ENCODE peak calls at places on chromosomes 5 and 9, in four cellular contexts. L is frontal cortex, Y is stromal cell of bone marrow, A is Calu3. M is an unnamed sample.

GRCh38 chr9:106619211-106619610 is 243.8 kb upstream of the ZNF462 start:
- DNase-seq in L (no peak), Y (peak; percentile 33), A (no peak), M (no peak)

GRCh38 chr9:108439967-108440366 is 415.8 kb downstream of the ACTL7B start:
- DNase-seq in L (no peak), Y (peak; percentile 72), A (no peak), M (no peak)

GRCh38 chr5:39225405-39226099 is 6.2 kb upstream of the FYB1 start:
- DNase-seq in L (no peak), Y (no peak), A (no peak), M (no peak)

GRCh38 chr5:137146402-137146889 is 352.7 kb downstream of the SPOCK1 start:
- DNase-seq in L (peak; percentile 53), Y (peak; percentile 99), A (peak; percentile 69), M (no peak)

GRCh38 chr5:40334242-40334635 is 345.5 kb upstream of the PTGER4 start:
- DNase-seq in L (no peak), Y (no peak), A (no peak), M (no peak)

GRCh38 chr5:132027027-132027426 is 15.6 kb upstream of the ACSL6 start:
- DNase-seq in L (no peak), Y (no peak), A (no peak), M (no peak)

GRCh38 chr5:57931807-57932206 is 449.2 kb upstream of the ACTBL2 start:
- DNase-seq in L (no peak), Y (no peak), A (no peak), M (no peak)

GRCh38 chr9:93324191-93324834 is 127.2 kb upstream of the FAM120A start:
- DNase-seq in L (no peak), Y (no peak), A (no peak), M (no peak)

GRCh38 chr5:26009742-26010141 is 1028.6 kb downstream of the CDH9 start:
- DNase-seq in L (no peak), Y (no peak), A (no peak), M (no peak)

GRCh38 chr5:6772886-6773285 is 59.7 kb downstream of the TENT4A start:
- DNase-seq in L (peak; percentile 42), Y (no peak), A (no peak), M (no peak)

GRCh38 chr5:133977161-133977787 is 8.8 kb upstream of the C5orf15 start:
- DNase-seq in L (no peak), Y (no peak), A (no peak), M (no peak)

GRCh38 chr9:114735732-114736131 is 53.7 kb upstream of the TEX48 start:
- DNase-seq in L (no peak), Y (no peak), A (no peak), M (no peak)

GRCh38 chr5:161406880-161407279 is 139.6 kb downstream of the GABRB2 start:
- DNase-seq in L (no peak), Y (no peak), A (no peak), M (no peak)

GRCh38 chr9:93522736-93523135 is 53.6 kb upstream of the PHF2 start:
- DNase-seq in L (no peak), Y (no peak), A (no peak), M (no peak)

GRCh38 chr9:31916591-31917223 is 467.7 kb upstream of the ACO1 start:
- DNase-seq in L (no peak), Y (no peak), A (no peak), M (no peak)

GRCh38 chr9:116674210-116674980 is 12.7 kb upstream of the TRIM32 start:
- DNase-seq in L (no peak), Y (no peak), A (no peak), M (no peak)

GRCh38 chr9:18507151-18507550 is 33.2 kb downstream of the ADAMTSL1 start:
- DNase-seq in L (no peak), Y (no peak), A (no peak), M (no peak)

GRCh38 chr5:39992617-39993203 is 567.9 kb upstream of the DAB2 start:
- DNase-seq in L (no peak), Y (peak; percentile 13), A (no peak), M (no peak)

GRCh38 chr9:128983536-128983935 is 36.0 kb downstream of the NUP188 start:
- DNase-seq in L (no peak), Y (no peak), A (no peak), M (no peak)

GRCh38 chr9:2621678-2622360 is at the start of gene VLDLR:
- DNase-seq in L (peak; percentile 65), Y (peak; percentile 7), A (peak; percentile 23), M (no peak)

GRCh38 chr9:120729796-120730195 is 15.5 kb upstream of the MEGF9 start:
- DNase-seq in L (no peak), Y (no peak), A (no peak), M (no peak)

GRCh38 chr5:26719824-26720223 is 318.6 kb downstream of the CDH9 start:
- DNase-seq in L (no peak), Y (no peak), A (no peak), M (no peak)

GRCh38 chr9:74946686-74947085 is 6.0 kb downstream of the C9orf40 start:
- DNase-seq in L (no peak), Y (no peak), A (no peak), M (no peak)

GRCh38 chr5:135373747-135374515 is 25.1 kb downstream of the MACROH2A1 start:
- DNase-seq in L (no peak), Y (no peak), A (no peak), M (no peak)

M was measured in activated T-helper 1 cell treated with Interleukin-2 at 50 U/mL for 16 hours.